ENCODE peak calls at places on chromosomes 3 and 15, in eight cellular contexts. W is NB4, D is A673, G is EH, T is AG09319, P is T-cell, L is AG08395, U is HTR-8/SVneo. Z is an unnamed sample.

GRCh38 chr3:185656321-185656840 is 70.3 kb downstream of the SENP2 start:
- DNase-seq in W (no peak), D (no peak), G (peak), T (peak), P (no peak), L (peak), U (peak), Z (peak)

GRCh38 chr3:37580237-37580636 is 281.4 kb upstream of the CTDSPL start:
- DNase-seq in W (no peak), D (no peak), G (no peak), T (no peak), P (no peak), L (no peak), U (no peak), Z (no peak)

GRCh38 chr3:5238545-5238944 is 51.0 kb downstream of the EDEM1 start:
- DNase-seq in W (no peak), D (no peak), G (no peak), T (no peak), P (no peak), L (no peak), U (no peak), Z (no peak)

GRCh38 chr3:154089416-154090115 is 31.6 kb upstream of the ARHGEF26 start:
- DNase-seq in W (no peak), D (no peak), G (no peak), T (no peak), P (no peak), L (no peak), U (no peak), Z (no peak)

GRCh38 chr3:151168269-151169094 is 34.5 kb downstream of the GPR171 start:
- DNase-seq in W (peak), D (peak), G (peak), T (no peak), P (peak), L (peak), U (peak), Z (peak)

GRCh38 chr3:130480736-130481135 is 36.2 kb upstream of the COL6A6 start:
- DNase-seq in W (peak), D (peak), G (peak), T (peak), P (no peak), L (peak), U (no peak), Z (peak)

GRCh38 chr3:23183731-23184130 is 19.4 kb upstream of the UBE2E2 start:
- DNase-seq in W (peak), D (peak), G (peak), T (no peak), P (no peak), L (peak), U (peak), Z (peak)

GRCh38 chr3:194270627-194271458 is 80.3 kb downstream of the CPN2 start:
- DNase-seq in W (peak), D (no peak), G (peak), T (no peak), P (no peak), L (peak), U (peak), Z (peak)

GRCh38 chr3:30607032-30607833 is 832 bp downstream of the TGFBR2 start:
- DNase-seq in W (peak), D (peak), G (peak), T (no peak), P (peak), L (peak), U (peak), Z (peak)

GRCh38 chr15:40702077-40702476 is 7.1 kb downstream of the RAD51 start:
- DNase-seq in W (peak), D (peak), G (peak), T (no peak), P (no peak), L (peak), U (no peak), Z (peak)

GRCh38 chr3:181265750-181266333 is 276.3 kb upstream of the DNAJC19 start:
- DNase-seq in W (peak), D (no peak), G (no peak), T (no peak), P (no peak), L (no peak), U (no peak), Z (peak)

GRCh38 chr3:129449279-129450115 is 9.5 kb downstream of the IFT122 start:
- DNase-seq in W (no peak), D (peak), G (no peak), T (no peak), P (no peak), L (no peak), U (no peak), Z (no peak)

GRCh38 chr3:8854656-8855055 is 85.2 kb upstream of the OXTR start:
- DNase-seq in W (no peak), D (no peak), G (peak), T (no peak), P (no peak), L (peak), U (no peak), Z (no peak)

GRCh38 chr15:86623236-86623635 is 543.6 kb downstream of the AGBL1 start:
- DNase-seq in W (no peak), D (no peak), G (no peak), T (no peak), P (no peak), L (no peak), U (no peak), Z (no peak)

GRCh38 chr3:184687363-184688049 is 24.4 kb downstream of the MAGEF1 start:
- DNase-seq in W (peak), D (no peak), G (no peak), T (no peak), P (no peak), L (no peak), U (no peak), Z (no peak)

GRCh38 chr15:75578948-75579908 is at the start of gene PTPN9:
- DNase-seq in W (peak), D (peak), G (peak), T (peak), P (peak), L (peak), U (peak), Z (peak)

GRCh38 chr3:152051501-152052404 is 178.3 kb downstream of the SUCNR1 start:
- DNase-seq in W (no peak), D (no peak), G (peak), T (no peak), P (no peak), L (peak), U (no peak), Z (peak)

GRCh38 chr3:190593075-190593474 is 79.2 kb downstream of the IL1RAP start:
- DNase-seq in W (no peak), D (no peak), G (peak), T (no peak), P (no peak), L (no peak), U (no peak), Z (no peak)

GRCh38 chr3:114565201-114565600 is 271.4 kb downstream of the TIGIT start:
- DNase-seq in W (no peak), D (peak), G (no peak), T (peak), P (no peak), L (no peak), U (no peak), Z (no peak)

GRCh38 chr15:69782809-69783208 is 314.9 kb downstream of the TLE3 start:
- DNase-seq in W (no peak), D (no peak), G (no peak), T (no peak), P (peak), L (no peak), U (no peak), Z (no peak)

Z was measured in SK-MEL-5.